ENCODE peak calls at places on chromosomes 11 and 22, in five cellular contexts. O, M, F, H and Z are unnamed samples.

GRCh38 chr11:11843233-11843632 is 1.5 kb downstream of the USP47 start:
- DNase-seq in O (no peak), M (no peak), F (no peak), H (no peak), Z (no peak)

GRCh38 chr11:123624974-123625373 is 29.4 kb downstream of the SCN3B start:
- DNase-seq in O (no peak), M (no peak), F (no peak), H (no peak), Z (no peak)

GRCh38 chr11:70145841-70146240 is 57.3 kb upstream of the FADD start:
- DNase-seq in O (no peak), M (no peak), F (no peak), H (no peak), Z (no peak)

GRCh38 chr11:3016861-3017260 is 24.7 kb upstream of the NAP1L4 start:
- DNase-seq in O (no peak), M (no peak), F (no peak), H (no peak), Z (no peak)

GRCh38 chr11:125382211-125382807 is 113.8 kb downstream of the FEZ1 start:
- DNase-seq in O (no peak), M (no peak), F (no peak), H (peak; percentile 50), Z (no peak)

GRCh38 chr22:48444320-48445112 is 1383.2 kb downstream of the BRD1 start:
- DNase-seq in O (no peak), M (no peak), F (no peak), H (peak; percentile 78), Z (no peak)

GRCh38 chr11:113160652-113161051 is 153.7 kb upstream of the TTC12 start:
- DNase-seq in O (no peak), M (no peak), F (no peak), H (no peak), Z (no peak)

GRCh38 chr11:47797633-47798032 is 30.5 kb upstream of the FNBP4 start:
- DNase-seq in O (no peak), M (no peak), F (no peak), H (no peak), Z (no peak)

GRCh38 chr11:28794405-28794804 is 686.2 kb downstream of the METTL15 start:
- DNase-seq in O (no peak), M (no peak), F (no peak), H (no peak), Z (no peak)

GRCh38 chr11:127044535-127044934 is 44.0 kb upstream of the KIRREL3 start:
- DNase-seq in O (no peak), M (no peak), F (no peak), H (no peak), Z (no peak)

GRCh38 chr11:126061707-126062678 is 673 bp downstream of the CDON start:
- DNase-seq in O (peak; percentile 87), M (no peak), F (peak; percentile 23), H (peak; percentile 86), Z (peak; percentile 40)

GRCh38 chr11:18936002-18936673 is 3.1 kb downstream of the MRGPRX1 start:
- DNase-seq in O (peak; percentile 72), M (no peak), F (no peak), H (no peak), Z (no peak)

GRCh38 chr22:22408731-22409696 is 99.5 kb downstream of the ZNF280B start:
- DNase-seq in O (peak; percentile 74), M (peak; percentile 21), F (peak; percentile 33), H (no peak), Z (no peak)

GRCh38 chr11:115548878-115549528 is 44.8 kb upstream of the CADM1 start:
- DNase-seq in O (peak; percentile 85), M (no peak), F (no peak), H (no peak), Z (no peak)

GRCh38 chr11:131944709-131945108 is 574.3 kb downstream of the NTM start:
- DNase-seq in O (no peak), M (no peak), F (no peak), H (no peak), Z (no peak)

GRCh38 chr22:36295247-36295646 is 42.3 kb downstream of the APOL1 start:
- DNase-seq in O (no peak), M (no peak), F (no peak), H (peak; percentile 51), Z (no peak)

GRCh38 chr22:33519140-33519973 is 400.9 kb downstream of the LARGE1 start:
- DNase-seq in O (peak; percentile 84), M (peak; percentile 71), F (no peak), H (no peak), Z (no peak)

GRCh38 chr11:118834428-118835028 is 43.6 kb upstream of the DDX6 start:
- DNase-seq in O (no peak), M (no peak), F (no peak), H (no peak), Z (no peak)

GRCh38 chr11:13118194-13118593 is 109.1 kb downstream of the RASSF10 start:
- DNase-seq in O (no peak), M (no peak), F (peak; percentile 78), H (no peak), Z (no peak)
- H3K4me1 ChIP-seq in O (peaks cover 4% of the 10 kb centered on the region), M (peaks cover 19% of the 10 kb centered on the region), F (peaks cover 65% of the 10 kb centered on the region), H (no peaks in the 10 kb centered on the region), Z (no peaks in the 10 kb centered on the region)

GRCh38 chr11:27421819-27422494 is 50.6 kb downstream of the LGR4 start:
- DNase-seq in O (no peak), M (no peak), F (no peak), H (no peak), Z (no peak)

GRCh38 chr11:27423125-27423524 is 49.5 kb downstream of the LGR4 start:
- DNase-seq in O (peak; percentile 43), M (no peak), F (no peak), H (no peak), Z (peak; percentile 50)

GRCh38 chr11:27420217-27420616 is 52.4 kb downstream of the LGR4 start:
- DNase-seq in O (no peak), M (no peak), F (no peak), H (no peak), Z (no peak)

GRCh38 chr11:27416568-27417176 is 53.7 kb upstream of the CCDC34 start:
- DNase-seq in O (no peak), M (no peak), F (no peak), H (no peak), Z (no peak)

GRCh38 chr11:27420722-27421572 is 51.6 kb downstream of the LGR4 start:
- DNase-seq in O (no peak), M (no peak), F (no peak), H (no peak), Z (no peak)
- H3K4me1 ChIP-seq in O (peaks cover 59% of the 10 kb centered on the region), M (peaks cover 15% of the 10 kb centered on the region), F (no peaks in the 10 kb centered on the region), H (no peaks in the 10 kb centered on the region), Z (peaks cover 42% of the 10 kb centered on the region)

GRCh38 chr11:60988658-60989057 is 17.2 kb downstream of the CD6 start:
- DNase-seq in O (no peak), M (no peak), F (no peak), H (no peak), Z (no peak)
- H3K4me1 ChIP-seq in O (no peaks in the 10 kb centered on the region), M (peaks cover 3% of the 10 kb centered on the region), F (peaks cover 9% of the 10 kb centered on the region), H (peaks cover 8% of the 10 kb centered on the region), Z (no peaks in the 10 kb centered on the region)

GRCh38 chr22:25062378-25063095 is 110.0 kb downstream of the KIAA1671 start:
- DNase-seq in O (no peak), M (no peak), F (no peak), H (peak; percentile 85), Z (no peak)

GRCh38 chr22:25059438-25059837 is 106.9 kb downstream of the KIAA1671 start:
- DNase-seq in O (no peak), M (no peak), F (no peak), H (no peak), Z (no peak)

GRCh38 chr22:25061605-25062377 is 109.3 kb downstream of the KIAA1671 start:
- DNase-seq in O (no peak), M (no peak), F (no peak), H (no peak), Z (no peak)

GRCh38 chr22:25060522-25061071 is 108.1 kb downstream of the KIAA1671 start:
- DNase-seq in O (no peak), M (no peak), F (no peak), H (no peak), Z (no peak)

GRCh38 chr22:25061134-25061533 is 108.6 kb downstream of the KIAA1671 start:
- DNase-seq in O (no peak), M (no peak), F (no peak), H (no peak), Z (no peak)
- H3K4me1 ChIP-seq in O (peaks cover 15% of the 10 kb centered on the region), M (peaks cover 10% of the 10 kb centered on the region), F (peaks cover 11% of the 10 kb centered on the region), H (no peaks in the 10 kb centered on the region), Z (peaks cover 21% of the 10 kb centered on the region)

DNA sequence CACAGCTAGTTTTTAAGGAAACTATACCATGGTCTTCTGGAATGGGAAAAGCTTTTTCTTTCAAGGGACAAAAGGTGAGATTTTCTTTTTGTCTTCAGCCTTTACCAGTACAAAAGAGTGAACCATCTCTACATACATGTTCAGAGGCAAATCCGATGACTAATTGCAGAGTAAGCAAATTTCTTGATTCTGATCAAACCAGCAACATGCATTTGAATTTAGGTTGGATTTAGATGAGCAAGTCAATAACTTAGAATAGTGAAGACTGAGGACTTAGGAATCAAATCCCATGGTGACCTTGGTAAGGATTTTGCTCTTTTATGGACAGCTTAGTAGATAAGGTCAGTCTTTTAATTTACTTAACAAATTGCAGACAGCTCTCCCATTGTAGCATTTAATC is 65.9 kb upstream of the BLID start:
- DNase-seq in O (no peak), M (no peak), F (no peak), H (no peak), Z (no peak)
- H3K4me1 ChIP-seq in O (peaks cover 16% of the 10 kb centered on the region), M (peaks cover 6% of the 10 kb centered on the region), F (peaks cover 100% of the 10 kb centered on the region), H (no peaks in the 10 kb centered on the region), Z (peaks cover 15% of the 10 kb centered on the region)

GRCh38 chr11:16883179-16883578 is 131.0 kb downstream of the PLEKHA7 start:
- DNase-seq in O (peak; percentile 51), M (no peak), F (peak; percentile 39), H (no peak), Z (peak; percentile 28)

GRCh38 chr11:16879690-16880089 is 134.5 kb downstream of the PLEKHA7 start:
- DNase-seq in O (no peak), M (no peak), F (no peak), H (no peak), Z (no peak)

GRCh38 chr11:16880184-16880583 is 134.0 kb downstream of the PLEKHA7 start:
- DNase-seq in O (no peak), M (no peak), F (no peak), H (no peak), Z (no peak)

GRCh38 chr11:16881074-16881709 is 133.0 kb downstream of the PLEKHA7 start:
- DNase-seq in O (peak; percentile 30), M (no peak), F (no peak), H (no peak), Z (peak; percentile 65)

DNA sequence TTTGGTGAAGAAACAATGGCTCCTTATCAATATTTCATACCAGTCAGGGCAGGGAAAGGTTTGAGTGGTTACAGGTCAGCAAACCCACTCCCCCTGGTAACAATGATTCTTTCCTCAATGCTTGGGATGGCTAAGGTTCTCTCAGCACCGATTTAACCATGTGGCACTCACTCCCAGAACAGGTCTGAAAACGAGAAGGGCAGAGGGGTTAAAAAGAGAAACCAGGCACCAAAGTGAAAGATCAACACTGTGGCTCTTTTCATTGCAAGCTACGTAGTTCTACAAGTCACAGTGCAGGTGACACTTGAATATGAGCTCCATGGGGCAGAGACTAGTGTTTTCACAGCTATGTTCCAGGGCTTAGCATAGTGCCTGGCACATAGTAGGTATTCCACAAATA is 132.4 kb downstream of the PLEKHA7 start:
- DNase-seq in O (no peak), M (no peak), F (no peak), H (no peak), Z (no peak)
- H3K4me1 ChIP-seq in O (peaks cover 18% of the 10 kb centered on the region), M (peaks cover 15% of the 10 kb centered on the region), F (peaks cover 20% of the 10 kb centered on the region), H (no peaks in the 10 kb centered on the region), Z (peaks cover 69% of the 10 kb centered on the region)